ENCODE peak calls at places on chromosomes 6 and 20, in eight cellular contexts. C is NCI-H187 treated with DMSO at 0.1 percent for 48 hours, I is mesothelial cell of epicardium, O is pancreas, H is glutamatergic neuron, N is choroid plexus epithelial cell, F is adipocyte, D is heart left ventricle. R is an unnamed sample.
A peak's percentile ranks its signal among the peaks of the same experiment; 100 is the strongest.

GRCh38 chr6:24933868-24934401 is 1.8 kb downstream of the RIPOR2 start:
- DNase-seq in C (no peak), I (no peak), O (peak; percentile 20), H (no peak), N (peak; percentile 28), F (no peak), D (no peak), R (no peak)

GRCh38 chr6:150830409-150831165 is 34.9 kb upstream of the MTHFD1L start:
- DNase-seq in C (no peak), I (no peak), O (no peak), H (no peak), N (peak; percentile 28), F (peak; percentile 27), D (no peak), R (no peak)

GRCh38 chr20:57007171-57007540 is 259.3 kb downstream of the BMP7 start:
- DNase-seq in C (no peak), I (no peak), O (no peak), H (no peak), N (no peak), F (no peak), D (no peak), R (no peak)

GRCh38 chr6:52215787-52216186 is 28.5 kb downstream of the IL17F start:
- DNase-seq in C (no peak), I (no peak), O (no peak), H (no peak), N (no peak), F (no peak), D (no peak), R (no peak)

GRCh38 chr20:8943638-8944037 is 125.2 kb upstream of the PLCB4 start:
- DNase-seq in C (no peak), I (no peak), O (no peak), H (no peak), N (no peak), F (no peak), D (no peak), R (no peak)

GRCh38 chr20:1803216-1804128 is 91.7 kb upstream of the SIRPA start:
- DNase-seq in C (no peak), I (peak; percentile 57), O (no peak), H (peak; percentile 71), N (peak; percentile 69), F (peak; percentile 70), D (peak; percentile 72), R (no peak)

GRCh38 chr6:43817192-43817591 is 47.2 kb downstream of the VEGFA start:
- DNase-seq in C (no peak), I (no peak), O (no peak), H (no peak), N (peak; percentile 32), F (peak; percentile 33), D (peak; percentile 41), R (no peak)

GRCh38 chr6:13870185-13870584 is 54.6 kb upstream of the RNF182 start:
- DNase-seq in C (no peak), I (no peak), O (no peak), H (no peak), N (no peak), F (no peak), D (no peak), R (no peak)

GRCh38 chr20:1838479-1839279 is 56.5 kb upstream of the SIRPA start:
- DNase-seq in C (no peak), I (no peak), O (no peak), H (peak; percentile 24), N (no peak), F (no peak), D (no peak), R (no peak)

GRCh38 chr6:139594333-139594965 is 220.0 kb upstream of the CITED2 start:
- DNase-seq in C (no peak), I (no peak), O (no peak), H (no peak), N (no peak), F (no peak), D (no peak), R (no peak)

GRCh38 chr6:39830444-39830843 is 38.3 kb downstream of the DAAM2 start:
- DNase-seq in C (no peak), I (no peak), O (no peak), H (no peak), N (no peak), F (no peak), D (peak; percentile 72), R (no peak)

GRCh38 chr20:11845311-11845710 is 72.4 kb upstream of the BTBD3 start:
- DNase-seq in C (no peak), I (no peak), O (no peak), H (no peak), N (peak; percentile 64), F (peak; percentile 15), D (no peak), R (no peak)

GRCh38 chr6:38110407-38111025 is 291.0 kb downstream of the ZFAND3 start:
- DNase-seq in C (peak; percentile 94), I (no peak), O (no peak), H (no peak), N (no peak), F (no peak), D (no peak), R (no peak)

GRCh38 chr6:3752538-3753227 is 1.2 kb upstream of the PXDC1 start:
- DNase-seq in C (no peak), I (no peak), O (no peak), H (no peak), N (no peak), F (no peak), D (no peak), R (no peak)

GRCh38 chr20:64065973-64066341 is 3.0 kb downstream of the TCEA2 start:
- DNase-seq in C (no peak), I (no peak), O (no peak), H (no peak), N (peak; percentile 89), F (no peak), D (no peak), R (peak; percentile 57)

GRCh38 chr6:143279385-143279784 is 171.1 kb downstream of the ADAT2 start:
- DNase-seq in C (no peak), I (no peak), O (peak; percentile 15), H (peak; percentile 18), N (peak; percentile 56), F (no peak), D (no peak), R (no peak)

GRCh38 chr6:135537782-135538301 is 40.3 kb upstream of the AHI1 start:
- DNase-seq in C (no peak), I (no peak), O (no peak), H (no peak), N (peak; percentile 84), F (peak; percentile 79), D (no peak), R (no peak)

GRCh38 chr6:2264932-2265331 is 19.5 kb upstream of the GMDS start:
- DNase-seq in C (no peak), I (no peak), O (no peak), H (no peak), N (peak; percentile 60), F (peak; percentile 5), D (no peak), R (no peak)

GRCh38 chr20:20611165-20611564 is 101.3 kb downstream of the RALGAPA2 start:
- DNase-seq in C (no peak), I (no peak), O (no peak), H (no peak), N (no peak), F (peak; percentile 38), D (no peak), R (no peak)

GRCh38 chr6:105445461-105445860 is 42.6 kb upstream of the PREP start:
- DNase-seq in C (no peak), I (no peak), O (no peak), H (no peak), N (no peak), F (no peak), D (no peak), R (no peak)

GRCh38 chr6:126172151-126172550 is 167.8 kb upstream of the CENPW start:
- DNase-seq in C (no peak), I (no peak), O (no peak), H (no peak), N (no peak), F (no peak), D (no peak), R (no peak)

R was measured in effector memory CD4-positive, alpha-beta T cell.